ENCODE peak calls at places on chromosomes 7 and 10, in five cellular contexts. One of them, this sample, is unnamed.

GRCh38 chr7:47786557-47787248 is 161.6 kb downstream of the PKD1L1 start:
- DNase-seq in A549: peak; percentile 90
- DNase-seq in H9: peak; percentile 75
- DNase-seq in GM23248: peak; percentile 99
- DNase-seq in right cardiac atrium: peak; percentile 76
- DNase-seq in this sample: peak; percentile 85

GRCh38 chr10:49164587-49165188 is 23.5 kb downstream of the TMEM273 start:
- DNase-seq in right cardiac atrium: peak; percentile 77
- DNase-seq in H9: peak; percentile 80
- DNase-seq in A549: peak; percentile 13
- DNase-seq in GM23248: peak; percentile 71
- DNase-seq in this sample: no peak

GRCh38 chr10:49594594-49594993 is 15.5 kb upstream of the SLC18A3 start:
- DNase-seq in right cardiac atrium: no peak
- DNase-seq in GM23248: peak; percentile 86
- DNase-seq in A549: peak; percentile 71
- DNase-seq in H9: peak; percentile 66
- DNase-seq in this sample: no peak

GRCh38 chr7:151868805-151869188 is 8.1 kb downstream of the PRKAG2 start:
- DNase-seq in A549: no peak
- DNase-seq in H9: no peak
- DNase-seq in GM23248: peak; percentile 33
- DNase-seq in right cardiac atrium: no peak
- DNase-seq in this sample: no peak

GRCh38 chr7:69596723-69597277 is 1.5 kb upstream of the AUTS2 start:
- DNase-seq in H9: peak; percentile 31
- DNase-seq in GM23248: peak; percentile 26
- DNase-seq in A549: no peak
- DNase-seq in right cardiac atrium: no peak
- DNase-seq in this sample: no peak

GRCh38 chr7:157090485-157091165 is 48.1 kb upstream of the UBE3C start:
- DNase-seq in A549: no peak
- DNase-seq in GM23248: no peak
- DNase-seq in H9: no peak
- DNase-seq in right cardiac atrium: no peak
- DNase-seq in this sample: no peak

GRCh38 chr7:26910221-26910620 is 45.8 kb upstream of the SKAP2 start:
- DNase-seq in right cardiac atrium: no peak
- DNase-seq in A549: no peak
- DNase-seq in H9: peak; percentile 51
- DNase-seq in GM23248: peak; percentile 82
- DNase-seq in this sample: no peak

GRCh38 chr10:118045842-118046490 is 775 bp downstream of the RAB11FIP2 start:
- DNase-seq in GM23248: peak; percentile 85
- DNase-seq in right cardiac atrium: peak; percentile 75
- DNase-seq in A549: peak; percentile 16
- DNase-seq in H9: no peak
- DNase-seq in this sample: peak; percentile 67

GRCh38 chr10:60606343-60607080 is 171.8 kb upstream of the CDK1 start:
- DNase-seq in A549: no peak
- DNase-seq in GM23248: peak; percentile 79
- DNase-seq in H9: no peak
- DNase-seq in right cardiac atrium: no peak
- DNase-seq in this sample: no peak

GRCh38 chr10:86197166-86197790 is 169.3 kb downstream of the GRID1 start:
- DNase-seq in GM23248: no peak
- DNase-seq in H9: no peak
- DNase-seq in A549: no peak
- DNase-seq in right cardiac atrium: no peak
- DNase-seq in this sample: no peak

GRCh38 chr7:88311675-88312036 is 5.0 kb upstream of the STEAP4 start:
- DNase-seq in right cardiac atrium: no peak
- DNase-seq in A549: no peak
- DNase-seq in GM23248: no peak
- DNase-seq in H9: no peak
- DNase-seq in this sample: no peak

GRCh38 chr10:28246023-28246422 is 56.8 kb downstream of the MPP7 start:
- DNase-seq in GM23248: no peak
- DNase-seq in right cardiac atrium: no peak
- DNase-seq in H9: no peak
- DNase-seq in A549: no peak
- DNase-seq in this sample: no peak

GRCh38 chr7:74506329-74506724 is 52.6 kb downstream of the GTF2IRD1 start:
- DNase-seq in right cardiac atrium: no peak
- DNase-seq in H9: no peak
- DNase-seq in GM23248: no peak
- DNase-seq in A549: no peak
- DNase-seq in this sample: no peak

GRCh38 chr7:115218076-115218475 is 296.2 kb downstream of the MDFIC start:
- DNase-seq in A549: no peak
- DNase-seq in H9: no peak
- DNase-seq in GM23248: no peak
- DNase-seq in right cardiac atrium: no peak
- DNase-seq in this sample: no peak

GRCh38 chr7:105654095-105654686 is 72.9 kb upstream of the EFCAB10 start:
- DNase-seq in GM23248: no peak
- DNase-seq in A549: no peak
- DNase-seq in H9: no peak
- DNase-seq in right cardiac atrium: no peak
- DNase-seq in this sample: no peak

GRCh38 chr10:7264313-7264741 is 146.5 kb downstream of the SFMBT2 start:
- DNase-seq in right cardiac atrium: no peak
- DNase-seq in A549: peak; percentile 29
- DNase-seq in H9: no peak
- DNase-seq in GM23248: no peak
- DNase-seq in this sample: no peak

GRCh38 chr7:112204776-112205347 is 1.3 kb downstream of the DOCK4 start:
- DNase-seq in H9: no peak
- DNase-seq in GM23248: peak; percentile 35
- DNase-seq in right cardiac atrium: no peak
- DNase-seq in A549: peak; percentile 14
- DNase-seq in this sample: no peak

GRCh38 chr10:107427021-107427420 is 262.5 kb upstream of the SORCS1 start:
- DNase-seq in right cardiac atrium: no peak
- DNase-seq in GM23248: no peak
- DNase-seq in H9: no peak
- DNase-seq in A549: no peak
- DNase-seq in this sample: no peak

GRCh38 chr10:8365935-8366911 is 311.7 kb downstream of the GATA3 start:
- DNase-seq in right cardiac atrium: peak; percentile 40
- DNase-seq in GM23248: peak; percentile 15
- DNase-seq in A549: peak; percentile 80
- DNase-seq in H9: no peak
- DNase-seq in this sample: no peak

GRCh38 chr10:110016037-110016436 is 8.3 kb downstream of the ADD3 start:
- DNase-seq in A549: peak; percentile 8
- DNase-seq in GM23248: no peak
- DNase-seq in right cardiac atrium: no peak
- DNase-seq in H9: peak; percentile 41
- DNase-seq in this sample: no peak

GRCh38 chr7:130273863-130274262 is 7.2 kb downstream of the CPA2 start:
- DNase-seq in right cardiac atrium: no peak
- DNase-seq in A549: no peak
- DNase-seq in GM23248: peak; percentile 78
- DNase-seq in H9: no peak
- DNase-seq in this sample: no peak
- H3K4me1 ChIP-seq in right cardiac atrium: peaks cover 5% of the 10 kb centered on the region
- H3K4me1 ChIP-seq in A549: no peaks in the 10 kb centered on the region
- H3K4me1 ChIP-seq in GM23248: peaks cover 38% of the 10 kb centered on the region
- H3K4me1 ChIP-seq in H9: peaks cover 17% of the 10 kb centered on the region
- H3K4me1 ChIP-seq in this sample: no peaks in the 10 kb centered on the region

DNA sequence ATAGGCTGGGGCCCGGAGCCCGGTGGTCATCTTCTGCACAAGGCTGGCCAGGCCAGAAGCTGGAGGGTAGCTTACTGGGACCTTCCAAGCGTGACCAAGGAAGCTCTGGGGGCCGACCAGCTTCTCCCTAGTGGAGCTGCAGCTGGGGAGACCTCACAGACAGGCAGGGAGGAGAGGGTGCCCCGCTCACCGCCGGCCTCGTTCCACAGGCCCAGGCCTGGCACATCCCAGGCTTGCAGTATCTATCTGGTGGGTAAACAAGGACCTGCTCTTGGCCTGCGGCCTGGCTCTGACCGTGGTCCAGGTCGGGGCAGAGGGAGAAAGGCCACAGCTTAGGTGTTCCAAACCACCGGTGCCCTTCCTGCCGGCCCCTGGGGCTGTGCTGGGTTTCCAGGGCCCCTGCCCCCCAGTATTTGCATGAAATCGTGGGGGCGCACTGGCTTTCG is 1.6 kb upstream of the ELFN1 start:
- DNase-seq in right cardiac atrium: peak; percentile 44
- DNase-seq in GM23248: no peak
- DNase-seq in H9: peak; percentile 58
- DNase-seq in A549: peak; percentile 46
- DNase-seq in this sample: peak; percentile 75
- H3K27ac ChIP-seq in right cardiac atrium: no peak overlapping the region
- H3K27ac ChIP-seq in GM23248: no peak overlapping the region
- H3K27ac ChIP-seq in H9: no peak overlapping the region
- H3K27ac ChIP-seq in A549: no peak overlapping the region
- H3K27ac ChIP-seq in this sample: no peak overlapping the region

DNA sequence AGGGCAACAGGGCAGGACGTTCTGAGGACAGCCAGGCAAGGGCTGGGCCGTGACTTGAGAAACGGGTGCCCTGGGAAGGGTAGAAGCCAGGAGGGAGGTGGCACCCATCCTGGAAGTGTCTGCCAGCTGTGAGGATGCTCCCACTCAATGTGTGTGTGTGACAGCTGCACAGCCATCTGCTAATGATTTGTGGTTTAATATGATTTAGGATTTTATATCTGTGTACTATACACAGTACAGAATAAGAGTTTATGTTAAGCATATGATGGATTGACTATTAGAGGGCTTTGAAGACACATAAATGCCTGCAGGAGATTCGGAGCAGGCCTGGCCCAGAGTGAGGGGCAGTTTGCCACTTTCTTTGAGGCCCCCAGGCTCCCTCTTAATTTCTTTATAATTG is 81.6 kb upstream of the VIPR2 start:
- DNase-seq in H9: no peak
- DNase-seq in A549: no peak
- DNase-seq in GM23248: no peak
- DNase-seq in right cardiac atrium: no peak
- DNase-seq in this sample: no peak
- H3K9me3 ChIP-seq in H9: no peaks in the 10 kb centered on the region
- H3K9me3 ChIP-seq in A549: no peaks in the 10 kb centered on the region
- H3K9me3 ChIP-seq in GM23248: no peaks in the 10 kb centered on the region
- H3K9me3 ChIP-seq in right cardiac atrium: no peaks in the 10 kb centered on the region
- H3K9me3 ChIP-seq in this sample: no peaks in the 10 kb centered on the region

DNA sequence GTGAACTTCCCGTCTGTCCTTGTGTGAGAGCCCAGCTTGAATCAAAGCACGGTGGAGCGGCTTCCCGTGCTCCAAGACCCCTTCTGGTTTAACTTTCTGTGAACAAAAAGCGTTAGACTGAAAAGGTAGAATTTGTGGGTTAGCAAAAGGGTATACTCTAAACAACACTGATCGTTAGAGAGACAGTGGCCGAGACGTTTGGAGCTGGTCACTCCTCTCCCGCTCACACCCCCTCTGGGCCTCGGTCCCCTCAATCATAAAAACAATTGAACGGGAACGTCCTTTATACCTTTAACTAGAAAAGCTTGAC is 502 bp downstream of the PRKRIP1 start:
- DNase-seq in A549: no peak
- DNase-seq in GM23248: no peak
- DNase-seq in right cardiac atrium: no peak
- DNase-seq in H9: no peak
- DNase-seq in this sample: no peak
- H3K4me1 ChIP-seq in A549: peaks cover 11% of the 10 kb centered on the region
- H3K4me1 ChIP-seq in GM23248: peaks cover 5% of the 10 kb centered on the region
- H3K4me1 ChIP-seq in right cardiac atrium: peaks cover 2% of the 10 kb centered on the region
- H3K4me1 ChIP-seq in H9: no peaks in the 10 kb centered on the region
- H3K4me1 ChIP-seq in this sample: no peaks in the 10 kb centered on the region

GRCh38 chr10:124742418-124743187 is 1.6 kb downstream of the FAM53B start:
- DNase-seq in H9: no peak
- DNase-seq in GM23248: peak; percentile 64
- DNase-seq in A549: peak; percentile 54
- DNase-seq in right cardiac atrium: peak; percentile 66
- DNase-seq in this sample: peak; percentile 44
- H3K27ac ChIP-seq in H9: no peak overlapping the region
- H3K27ac ChIP-seq in GM23248: no peak overlapping the region
- H3K27ac ChIP-seq in A549: peak overlapping the region; percentile 87
- H3K27ac ChIP-seq in right cardiac atrium: peak overlapping the region; percentile 83
- H3K27ac ChIP-seq in this sample: no peak overlapping the region

GRCh38 chr7:145957160-145957890 is 159.3 kb upstream of the CNTNAP2 start:
- DNase-seq in GM23248: no peak
- DNase-seq in right cardiac atrium: no peak
- DNase-seq in H9: no peak
- DNase-seq in A549: no peak
- DNase-seq in this sample: no peak

DNA sequence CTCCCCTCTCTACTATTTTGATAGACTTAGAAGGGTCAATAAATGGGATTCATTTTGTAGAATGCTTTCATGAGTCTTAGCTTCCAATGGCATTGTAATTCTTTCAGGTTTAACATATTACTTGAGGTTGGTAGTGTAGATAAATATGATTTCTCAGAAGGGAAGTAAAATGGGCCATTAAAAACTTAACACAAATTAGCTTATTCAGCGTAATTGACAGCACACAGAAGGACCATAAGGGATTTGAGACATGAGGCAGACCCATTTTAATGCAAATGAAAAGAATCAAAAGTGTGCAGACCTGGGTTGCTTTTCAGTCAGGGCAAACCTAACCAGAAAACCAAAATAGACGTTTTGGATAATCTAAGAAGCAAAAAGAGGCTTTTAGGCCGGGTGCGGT is 156.6 kb upstream of the CNTNAP2 start:
- DNase-seq in A549: no peak
- DNase-seq in right cardiac atrium: no peak
- DNase-seq in GM23248: no peak
- DNase-seq in H9: no peak
- DNase-seq in this sample: no peak
- H3K9me3 ChIP-seq in A549: peaks cover 10% of the 10 kb centered on the region
- H3K9me3 ChIP-seq in right cardiac atrium: no peaks in the 10 kb centered on the region
- H3K9me3 ChIP-seq in GM23248: no peaks in the 10 kb centered on the region
- H3K9me3 ChIP-seq in H9: no peaks in the 10 kb centered on the region
- H3K9me3 ChIP-seq in this sample: no peaks in the 10 kb centered on the region

DNA sequence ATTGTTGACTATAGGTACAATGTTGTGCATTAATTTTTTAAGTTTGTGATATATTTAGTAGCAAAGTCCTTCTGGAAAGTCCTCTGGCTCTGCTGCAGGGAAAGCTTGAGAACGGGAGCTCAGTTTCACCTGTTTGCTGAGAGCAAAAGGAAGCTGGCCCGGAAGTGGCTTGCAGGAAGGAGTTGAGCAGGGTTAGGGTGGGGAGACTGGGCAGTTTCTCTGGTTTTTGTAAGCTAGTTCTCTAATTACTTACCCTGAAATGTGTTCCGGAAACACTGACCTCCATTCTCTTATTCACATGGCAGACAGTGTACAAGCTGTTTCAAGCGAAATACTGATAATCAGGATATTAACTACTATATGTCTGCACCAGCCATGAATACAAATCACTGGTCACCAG is 22.3 kb downstream of the MAP3K8 start:
- DNase-seq in GM23248: no peak
- DNase-seq in H9: no peak
- DNase-seq in right cardiac atrium: no peak
- DNase-seq in A549: no peak
- DNase-seq in this sample: no peak
- H3K4me1 ChIP-seq in GM23248: peaks cover 22% of the 10 kb centered on the region
- H3K4me1 ChIP-seq in H9: peaks cover 7% of the 10 kb centered on the region
- H3K4me1 ChIP-seq in right cardiac atrium: peaks cover 3% of the 10 kb centered on the region
- H3K4me1 ChIP-seq in A549: peaks cover 33% of the 10 kb centered on the region
- H3K4me1 ChIP-seq in this sample: no peaks in the 10 kb centered on the region